ENCODE peak calls at places on chromosome 20, in six cellular contexts. One of them, this sample, is unnamed.

GRCh38 chr20:50980071-50980681 is 21.6 kb downstream of the MOCS3 start:
- DNase-seq in sigmoid colon: no peak
- DNase-seq in upper lobe of left lung: no peak
- DNase-seq in K562: no peak
- DNase-seq in transverse colon: no peak
- DNase-seq in H1: no peak
- DNase-seq in this sample: no peak

GRCh38 chr20:59253325-59253724 is 47.1 kb upstream of the EDN3 start:
- DNase-seq in upper lobe of left lung: no peak
- DNase-seq in K562: no peak
- DNase-seq in sigmoid colon: no peak
- DNase-seq in transverse colon: no peak
- DNase-seq in H1: no peak
- DNase-seq in this sample: no peak

GRCh38 chr20:51528263-51529026 is 14.1 kb downstream of the NFATC2 start:
- DNase-seq in K562: no peak
- DNase-seq in H1: no peak
- DNase-seq in upper lobe of left lung: no peak
- DNase-seq in sigmoid colon: no peak
- DNase-seq in transverse colon: no peak
- DNase-seq in this sample: no peak

GRCh38 chr20:61850457-61850856 is 215.2 kb downstream of the TAF4 start:
- DNase-seq in K562: no peak
- DNase-seq in sigmoid colon: no peak
- DNase-seq in upper lobe of left lung: no peak
- DNase-seq in H1: no peak
- DNase-seq in transverse colon: no peak
- DNase-seq in this sample: no peak

GRCh38 chr20:49976542-49976941 is 6.2 kb upstream of the SNAI1 start:
- DNase-seq in sigmoid colon: no peak
- DNase-seq in K562: no peak
- DNase-seq in H1: no peak
- DNase-seq in transverse colon: no peak
- DNase-seq in upper lobe of left lung: no peak
- DNase-seq in this sample: no peak

GRCh38 chr20:6693178-6693807 is 74.2 kb upstream of the BMP2 start:
- DNase-seq in upper lobe of left lung: no peak
- DNase-seq in H1: no peak
- DNase-seq in transverse colon: peak; percentile 52
- DNase-seq in K562: no peak
- DNase-seq in sigmoid colon: no peak
- DNase-seq in this sample: no peak

GRCh38 chr20:43194187-43194586 is 4.5 kb upstream of the PTPRT start:
- DNase-seq in H1: no peak
- DNase-seq in sigmoid colon: no peak
- DNase-seq in K562: no peak
- DNase-seq in transverse colon: no peak
- DNase-seq in upper lobe of left lung: peak; percentile 56
- DNase-seq in this sample: no peak

GRCh38 chr20:35093245-35093884 is 758 bp upstream of the TRPC4AP start:
- DNase-seq in sigmoid colon: no peak
- DNase-seq in transverse colon: no peak
- DNase-seq in K562: peak; percentile 42
- DNase-seq in upper lobe of left lung: no peak
- DNase-seq in H1: no peak
- DNase-seq in this sample: no peak

GRCh38 chr20:34190679-34191090 is 50.5 kb upstream of the ASIP start:
- DNase-seq in sigmoid colon: peak; percentile 85
- DNase-seq in K562: peak; percentile 81
- DNase-seq in transverse colon: peak; percentile 52
- DNase-seq in upper lobe of left lung: no peak
- DNase-seq in H1: peak; percentile 84
- DNase-seq in this sample: no peak

GRCh38 chr20:1933465-1933870 is 38.3 kb downstream of the SIRPA start:
- DNase-seq in H1: no peak
- DNase-seq in sigmoid colon: peak; percentile 94
- DNase-seq in upper lobe of left lung: no peak
- DNase-seq in transverse colon: no peak
- DNase-seq in K562: no peak
- DNase-seq in this sample: peak; percentile 88

GRCh38 chr20:1489764-1490436 is 1.3 kb downstream of the SIRPB2 start:
- DNase-seq in transverse colon: no peak
- DNase-seq in sigmoid colon: peak; percentile 72
- DNase-seq in upper lobe of left lung: no peak
- DNase-seq in K562: no peak
- DNase-seq in H1: no peak
- DNase-seq in this sample: no peak

GRCh38 chr20:57678340-57678739 is 31.5 kb downstream of the PMEPA1 start:
- DNase-seq in upper lobe of left lung: no peak
- DNase-seq in K562: no peak
- DNase-seq in transverse colon: peak; percentile 47
- DNase-seq in sigmoid colon: no peak
- DNase-seq in H1: no peak
- DNase-seq in this sample: no peak

GRCh38 chr20:46484954-46485353 is 28.4 kb downstream of the ZNF334 start:
- DNase-seq in upper lobe of left lung: no peak
- DNase-seq in transverse colon: no peak
- DNase-seq in H1: no peak
- DNase-seq in sigmoid colon: no peak
- DNase-seq in K562: no peak
- DNase-seq in this sample: no peak

GRCh38 chr20:3922983-3923339 is 33.8 kb downstream of the PANK2 start:
- DNase-seq in sigmoid colon: no peak
- DNase-seq in H1: no peak
- DNase-seq in transverse colon: no peak
- DNase-seq in upper lobe of left lung: no peak
- DNase-seq in K562: no peak
- DNase-seq in this sample: no peak

GRCh38 chr20:8020314-8021079 is 936 bp upstream of the TMX4 start:
- DNase-seq in sigmoid colon: no peak
- DNase-seq in K562: no peak
- DNase-seq in H1: no peak
- DNase-seq in transverse colon: no peak
- DNase-seq in upper lobe of left lung: no peak
- DNase-seq in this sample: no peak

GRCh38 chr20:38982291-38982690 is 20.1 kb downstream of the DHX35 start:
- DNase-seq in transverse colon: no peak
- DNase-seq in upper lobe of left lung: no peak
- DNase-seq in K562: no peak
- DNase-seq in sigmoid colon: no peak
- DNase-seq in H1: no peak
- DNase-seq in this sample: no peak

GRCh38 chr20:49278817-49279676 is 1.2 kb upstream of the ZNFX1 start:
- DNase-seq in transverse colon: peak; percentile 27
- DNase-seq in upper lobe of left lung: no peak
- DNase-seq in H1: no peak
- DNase-seq in sigmoid colon: no peak
- DNase-seq in K562: peak; percentile 45
- DNase-seq in this sample: no peak

GRCh38 chr20:50642288-50642803 is 49.0 kb downstream of the RIPOR3 start:
- DNase-seq in K562: peak; percentile 50
- DNase-seq in transverse colon: no peak
- DNase-seq in upper lobe of left lung: no peak
- DNase-seq in H1: no peak
- DNase-seq in sigmoid colon: no peak
- DNase-seq in this sample: no peak

GRCh38 chr20:4073852-4074741 is 58.7 kb upstream of the RNF24 start:
- DNase-seq in upper lobe of left lung: no peak
- DNase-seq in K562: no peak
- DNase-seq in sigmoid colon: peak; percentile 12
- DNase-seq in transverse colon: no peak
- DNase-seq in H1: no peak
- DNase-seq in this sample: no peak

GRCh38 chr20:62301111-62301668 is 1.6 kb upstream of the ADRM1 start:
- DNase-seq in upper lobe of left lung: no peak
- DNase-seq in sigmoid colon: no peak
- DNase-seq in transverse colon: no peak
- DNase-seq in K562: no peak
- DNase-seq in H1: no peak
- DNase-seq in this sample: no peak

GRCh38 chr20:10322073-10323012 is 103.7 kb downstream of the SNAP25 start:
- DNase-seq in transverse colon: no peak
- DNase-seq in upper lobe of left lung: no peak
- DNase-seq in sigmoid colon: no peak
- DNase-seq in K562: no peak
- DNase-seq in H1: no peak
- DNase-seq in this sample: no peak

GRCh38 chr20:13953227-13953626 is 37.2 kb downstream of the SEL1L2 start:
- DNase-seq in upper lobe of left lung: no peak
- DNase-seq in H1: no peak
- DNase-seq in K562: peak; percentile 10
- DNase-seq in sigmoid colon: no peak
- DNase-seq in transverse colon: no peak
- DNase-seq in this sample: no peak

GRCh38 chr20:19609642-19610223 is 148.3 kb upstream of the RIN2 start:
- DNase-seq in H1: no peak
- DNase-seq in upper lobe of left lung: no peak
- DNase-seq in K562: no peak
- DNase-seq in sigmoid colon: no peak
- DNase-seq in transverse colon: no peak
- DNase-seq in this sample: no peak

GRCh38 chr20:50504231-50504823 is 5.9 kb upstream of the PTPN1 start:
- DNase-seq in sigmoid colon: peak; percentile 22
- DNase-seq in upper lobe of left lung: no peak
- DNase-seq in K562: peak; percentile 67
- DNase-seq in H1: no peak
- DNase-seq in transverse colon: no peak
- DNase-seq in this sample: no peak

GRCh38 chr20:32539817-32540675 is 45.1 kb downstream of the NOL4L start:
- DNase-seq in sigmoid colon: no peak
- DNase-seq in H1: no peak
- DNase-seq in transverse colon: peak; percentile 51
- DNase-seq in upper lobe of left lung: no peak
- DNase-seq in K562: peak; percentile 57
- DNase-seq in this sample: no peak

DNA sequence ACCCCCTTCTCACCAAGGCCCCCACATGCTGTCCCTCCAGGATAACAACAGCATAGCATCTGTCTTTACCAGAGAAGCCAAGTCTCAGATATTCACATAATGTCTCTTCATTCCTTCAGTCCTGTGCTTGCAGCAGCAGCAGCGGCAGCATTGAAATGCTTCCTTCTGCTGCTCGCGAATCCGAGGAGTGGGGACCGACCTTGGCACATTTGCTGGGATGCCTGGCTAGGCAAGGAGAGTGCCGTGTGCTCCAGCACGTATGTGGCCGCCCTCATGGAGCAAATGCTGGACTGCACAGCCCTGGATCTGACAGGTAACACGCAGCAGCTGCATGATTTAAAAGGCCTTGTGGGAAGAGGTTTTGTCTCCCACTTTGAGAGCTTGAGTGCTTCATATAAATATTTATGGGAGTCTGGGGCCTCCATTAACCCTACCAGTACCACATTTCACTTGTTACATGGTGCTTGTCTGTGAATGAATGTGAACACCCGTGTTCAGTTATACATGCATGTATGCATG is 9.9 kb downstream of the MAFB start:
- DNase-seq in H1: no peak
- DNase-seq in sigmoid colon: no peak
- DNase-seq in transverse colon: no peak
- DNase-seq in upper lobe of left lung: no peak
- DNase-seq in K562: no peak
- DNase-seq in this sample: no peak
- TF ChIP-seq POLR2AphosphoS5 in H1: no peak
- TF ChIP-seq POLR2AphosphoS5 in sigmoid colon: no peak
- TF ChIP-seq POLR2AphosphoS5 in transverse colon: no peak
- TF ChIP-seq POLR2AphosphoS5 in upper lobe of left lung: no peak
- TF ChIP-seq POLR2AphosphoS5 in K562: no peak
- TF ChIP-seq POLR2AphosphoS5 in this sample: no peak

DNA sequence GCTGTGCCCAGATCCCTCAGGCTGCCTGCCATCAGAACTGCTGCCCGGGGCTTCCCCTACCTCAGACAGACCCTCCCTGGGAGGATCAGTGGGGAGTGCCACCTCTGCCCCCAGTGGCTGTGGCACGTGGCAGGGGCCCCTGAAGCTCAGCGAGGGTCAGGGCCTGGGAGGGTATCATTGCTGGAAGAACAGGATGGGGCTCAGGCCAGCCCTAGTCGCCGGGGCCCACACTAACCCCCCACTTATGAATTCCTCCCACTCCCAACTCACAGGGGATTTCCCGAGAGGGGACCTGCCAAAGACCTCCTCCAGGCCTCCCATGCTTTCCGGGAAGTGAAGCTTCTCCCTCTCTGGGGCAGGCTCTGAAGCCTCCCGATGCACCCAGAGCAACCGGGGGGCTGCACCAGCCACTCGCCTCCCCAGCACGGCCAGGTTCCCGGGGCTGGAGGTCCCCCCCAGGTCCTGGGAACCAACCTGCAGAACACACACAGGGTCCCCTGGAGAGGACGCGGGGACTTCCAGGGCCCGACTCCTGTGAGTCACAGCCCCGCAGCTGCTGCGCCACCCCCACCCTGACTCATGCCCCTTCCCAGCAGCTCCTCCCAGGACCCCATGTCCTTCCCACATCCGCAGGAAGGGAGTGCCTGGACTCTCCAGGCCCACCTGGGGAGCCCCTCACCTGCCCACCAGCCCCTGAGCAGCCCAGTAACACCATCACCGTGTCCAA is 2.5 kb downstream of the TNFRSF6B start:
- DNase-seq in transverse colon: peak; percentile 35
- DNase-seq in H1: no peak
- DNase-seq in upper lobe of left lung: peak; percentile 83
- DNase-seq in K562: peak; percentile 62
- DNase-seq in sigmoid colon: peak; percentile 83
- DNase-seq in this sample: no peak
- TF ChIP-seq EP300 in transverse colon: peak; percentile 63
- TF ChIP-seq EP300 in H1: no peak
- TF ChIP-seq EP300 in upper lobe of left lung: peak; percentile 75
- TF ChIP-seq EP300 in K562: no peak
- TF ChIP-seq EP300 in sigmoid colon: peak; percentile 61
- TF ChIP-seq EP300 in this sample: no peak

GRCh38 chr20:5361176-5361575 is 44.4 kb upstream of the PROKR2 start:
- DNase-seq in K562: no peak
- DNase-seq in transverse colon: no peak
- DNase-seq in H1: no peak
- DNase-seq in upper lobe of left lung: no peak
- DNase-seq in sigmoid colon: no peak
- DNase-seq in this sample: no peak
- TF ChIP-seq POLR2AphosphoS5 in K562: no peak
- TF ChIP-seq POLR2AphosphoS5 in transverse colon: no peak
- TF ChIP-seq POLR2AphosphoS5 in H1: no peak
- TF ChIP-seq POLR2AphosphoS5 in upper lobe of left lung: no peak
- TF ChIP-seq POLR2AphosphoS5 in sigmoid colon: no peak
- TF ChIP-seq POLR2AphosphoS5 in this sample: no peak

GRCh38 chr20:17874271-17875105 is 94.1 kb downstream of the SNX5 start:
- DNase-seq in sigmoid colon: no peak
- DNase-seq in transverse colon: no peak
- DNase-seq in upper lobe of left lung: no peak
- DNase-seq in H1: no peak
- DNase-seq in K562: no peak
- DNase-seq in this sample: peak; percentile 56

GRCh38 chr20:17873410-17874270 is 95.0 kb downstream of the SNX5 start:
- DNase-seq in H1: no peak
- DNase-seq in K562: no peak
- DNase-seq in sigmoid colon: peak; percentile 97
- DNase-seq in upper lobe of left lung: peak; percentile 75
- DNase-seq in transverse colon: peak; percentile 91
- DNase-seq in this sample: peak; percentile 96

GRCh38 chr20:17875981-17876385 is 92.6 kb downstream of the SNX5 start:
- DNase-seq in H1: no peak
- DNase-seq in upper lobe of left lung: no peak
- DNase-seq in transverse colon: no peak
- DNase-seq in sigmoid colon: peak; percentile 67
- DNase-seq in K562: no peak
- DNase-seq in this sample: no peak

GRCh38 chr20:17872920-17873319 is 95.7 kb downstream of the SNX5 start:
- DNase-seq in K562: no peak
- DNase-seq in upper lobe of left lung: no peak
- DNase-seq in transverse colon: no peak
- DNase-seq in H1: no peak
- DNase-seq in sigmoid colon: peak; percentile 58
- DNase-seq in this sample: no peak

GRCh38 chr20:17875106-17875980 is 93.3 kb downstream of the SNX5 start:
- DNase-seq in sigmoid colon: peak; percentile 95
- DNase-seq in H1: no peak
- DNase-seq in transverse colon: peak; percentile 96
- DNase-seq in K562: no peak
- DNase-seq in upper lobe of left lung: no peak
- DNase-seq in this sample: peak; percentile 93
- TF ChIP-seq EP300 in sigmoid colon: peak; percentile 12
- TF ChIP-seq EP300 in H1: no peak
- TF ChIP-seq EP300 in transverse colon: peak; percentile 73
- TF ChIP-seq EP300 in K562: no peak
- TF ChIP-seq EP300 in upper lobe of left lung: no peak
- TF ChIP-seq EP300 in this sample: no peak

This sample was measured in suprapubic skin.